ENCODE peak calls at places on chromosomes 12 and 14, in eight cellular contexts. R, F, U, J, E, G, L and W are unnamed samples.

GRCh38 chr14:90301580-90302181 is 30.1 kb downstream of the NRDE2 start:
- DNase-seq in R (no peak), F (no peak), U (peak), J (peak), E (peak), G (no peak), L (no peak), W (no peak)

GRCh38 chr14:101410126-101410525 is 151.2 kb upstream of the DIO3 start:
- DNase-seq in R (no peak), F (no peak), U (no peak), J (no peak), E (no peak), G (no peak), L (no peak), W (no peak)

GRCh38 chr12:47816646-47817271 is 2.9 kb downstream of the HDAC7 start:
- DNase-seq in R (no peak), F (peak), U (no peak), J (no peak), E (no peak), G (no peak), L (no peak), W (no peak)

GRCh38 chr14:67837011-67837624 is 17.5 kb downstream of the RAD51B start:
- DNase-seq in R (peak), F (no peak), U (peak), J (peak), E (peak), G (no peak), L (no peak), W (no peak)

GRCh38 chr12:113651662-113652061 is 180.0 kb upstream of the LHX5 start:
- DNase-seq in R (no peak), F (no peak), U (no peak), J (no peak), E (no peak), G (no peak), L (no peak), W (no peak)

GRCh38 chr12:112357214-112357613 is 25.0 kb downstream of the HECTD4 start:
- DNase-seq in R (no peak), F (no peak), U (no peak), J (no peak), E (no peak), G (no peak), L (no peak), W (no peak)

GRCh38 chr14:32934891-32935633 is 3.6 kb upstream of the NPAS3 start:
- DNase-seq in R (no peak), F (no peak), U (peak), J (no peak), E (peak), G (no peak), L (no peak), W (no peak)

GRCh38 chr12:115207216-115207915 is 523.4 kb upstream of the TBX3 start:
- DNase-seq in R (no peak), F (no peak), U (no peak), J (no peak), E (no peak), G (no peak), L (no peak), W (no peak)

GRCh38 chr12:112409064-112409905 is at the start of gene RPL6:
- DNase-seq in R (peak), F (peak), U (peak), J (peak), E (peak), G (peak), L (peak), W (peak)

GRCh38 chr12:17528394-17528793 is 561.6 kb downstream of the RERGL start:
- DNase-seq in R (no peak), F (no peak), U (peak), J (no peak), E (no peak), G (no peak), L (no peak), W (no peak)

GRCh38 chr12:96392397-96392796 is 7.8 kb downstream of the CDK17 start:
- DNase-seq in R (no peak), F (no peak), U (peak), J (no peak), E (no peak), G (no peak), L (no peak), W (no peak)

GRCh38 chr14:89813485-89814080 is 140.9 kb downstream of the EFCAB11 start:
- DNase-seq in R (no peak), F (no peak), U (no peak), J (no peak), E (peak), G (no peak), L (no peak), W (no peak)

GRCh38 chr12:55830601-55831406 is 1.4 kb upstream of the DNAJC14 start:
- DNase-seq in R (peak), F (peak), U (peak), J (peak), E (peak), G (peak), L (peak), W (no peak)

GRCh38 chr14:101006008-101006407 is 102.5 kb upstream of the RTL1 start:
- DNase-seq in R (no peak), F (no peak), U (no peak), J (no peak), E (no peak), G (peak), L (no peak), W (no peak)

GRCh38 chr12:95593266-95593871 is 42.1 kb upstream of the USP44 start:
- DNase-seq in R (no peak), F (peak), U (no peak), J (no peak), E (no peak), G (no peak), L (peak), W (no peak)

GRCh38 chr12:46983959-46984833 is 95.2 kb upstream of the PCED1B start:
- DNase-seq in R (peak), F (no peak), U (peak), J (peak), E (peak), G (no peak), L (no peak), W (no peak)

GRCh38 chr12:2582631-2583616 is 211.8 kb upstream of the FKBP4 start:
- DNase-seq in R (peak), F (peak), U (peak), J (peak), E (peak), G (peak), L (peak), W (no peak)

GRCh38 chr12:52575256-52575655 is 1.6 kb upstream of the KRT74 start:
- DNase-seq in R (no peak), F (no peak), U (no peak), J (no peak), E (no peak), G (no peak), L (no peak), W (no peak)

GRCh38 chr12:20305470-20305869 is 62.9 kb upstream of the PDE3A start:
- DNase-seq in R (no peak), F (no peak), U (peak), J (no peak), E (no peak), G (no peak), L (no peak), W (no peak)

GRCh38 chr14:64912256-64912655 is 2.0 kb upstream of the CHURC1 start:
- DNase-seq in R (no peak), F (no peak), U (no peak), J (no peak), E (no peak), G (no peak), L (no peak), W (no peak)

GRCh38 chr14:89621009-89621421 is 204.0 kb upstream of the FOXN3 start:
- DNase-seq in R (no peak), F (no peak), U (no peak), J (no peak), E (no peak), G (no peak), L (no peak), W (no peak)

GRCh38 chr12:79692860-79693605 is 2.3 kb upstream of the PAWR start:
- DNase-seq in R (no peak), F (no peak), U (peak), J (no peak), E (no peak), G (no peak), L (no peak), W (no peak)

GRCh38 chr12:79691299-79692248 is 810 bp upstream of the PAWR start:
- DNase-seq in R (peak), F (peak), U (peak), J (peak), E (peak), G (no peak), L (peak), W (no peak)

GRCh38 chr12:79690606-79691298 is at the start of gene PAWR:
- DNase-seq in R (peak), F (peak), U (peak), J (peak), E (peak), G (no peak), L (no peak), W (no peak)

GRCh38 chr12:79690156-79690605 is 583 bp downstream of the PAWR start:
- DNase-seq in R (no peak), F (peak), U (peak), J (no peak), E (peak), G (no peak), L (peak), W (no peak)

GRCh38 chr12:79692249-79692619 is 1.5 kb upstream of the PAWR start:
- DNase-seq in R (no peak), F (no peak), U (no peak), J (no peak), E (no peak), G (no peak), L (no peak), W (no peak)
- H3K27ac ChIP-seq in R (peak), F (no peak), U (no peak), J (peak), E (peak), G (no peak), L (no peak), W (peak)

DNA sequence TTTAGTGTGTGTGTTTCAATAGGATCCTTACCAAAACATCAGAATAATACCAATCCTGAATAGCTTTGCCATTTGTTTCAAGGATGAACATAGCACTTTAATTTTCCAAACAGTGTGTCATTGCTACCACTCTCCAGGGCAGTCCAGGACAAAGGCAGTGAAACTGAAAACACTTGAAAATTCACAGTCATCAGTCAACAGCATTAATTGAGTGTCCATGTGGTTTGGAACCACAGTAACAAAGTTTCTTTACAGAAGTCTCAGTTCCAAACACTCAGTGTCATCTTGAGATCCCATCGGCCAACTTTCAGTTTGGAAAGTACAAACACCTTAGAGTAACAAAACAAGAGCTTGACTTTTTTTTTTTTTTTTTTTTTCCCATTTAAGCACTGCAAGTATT is 228.4 kb upstream of the SOX5 start:
- DNase-seq in R (no peak), F (no peak), U (no peak), J (no peak), E (no peak), G (no peak), L (no peak), W (no peak)
- H3K27ac ChIP-seq in R (no peak), F (no peak), U (no peak), J (no peak), E (no peak), G (no peak), L (no peak), W (no peak)

GRCh38 chr12:92133166-92133565 is 12.5 kb downstream of the BTG1 start:
- DNase-seq in R (no peak), F (no peak), U (no peak), J (no peak), E (peak), G (no peak), L (no peak), W (no peak)
- H3K27ac ChIP-seq in R (peak), F (peak), U (no peak), J (peak), E (peak), G (no peak), L (peak), W (no peak)

GRCh38 chr14:21069388-21070082 is 569 bp upstream of the ARHGEF40 start:
- DNase-seq in R (no peak), F (peak), U (peak), J (peak), E (no peak), G (no peak), L (peak), W (no peak)

GRCh38 chr14:21071225-21072041 is 1.3 kb downstream of the ARHGEF40 start:
- DNase-seq in R (peak), F (peak), U (peak), J (peak), E (peak), G (peak), L (peak), W (no peak)

GRCh38 chr14:21070083-21070609 is at the start of gene ARHGEF40:
- DNase-seq in R (peak), F (peak), U (peak), J (peak), E (peak), G (peak), L (peak), W (no peak)

GRCh38 chr14:21072102-21072501 is 2.0 kb downstream of the ARHGEF40 start:
- DNase-seq in R (no peak), F (peak), U (peak), J (peak), E (no peak), G (no peak), L (peak), W (no peak)

DNA sequence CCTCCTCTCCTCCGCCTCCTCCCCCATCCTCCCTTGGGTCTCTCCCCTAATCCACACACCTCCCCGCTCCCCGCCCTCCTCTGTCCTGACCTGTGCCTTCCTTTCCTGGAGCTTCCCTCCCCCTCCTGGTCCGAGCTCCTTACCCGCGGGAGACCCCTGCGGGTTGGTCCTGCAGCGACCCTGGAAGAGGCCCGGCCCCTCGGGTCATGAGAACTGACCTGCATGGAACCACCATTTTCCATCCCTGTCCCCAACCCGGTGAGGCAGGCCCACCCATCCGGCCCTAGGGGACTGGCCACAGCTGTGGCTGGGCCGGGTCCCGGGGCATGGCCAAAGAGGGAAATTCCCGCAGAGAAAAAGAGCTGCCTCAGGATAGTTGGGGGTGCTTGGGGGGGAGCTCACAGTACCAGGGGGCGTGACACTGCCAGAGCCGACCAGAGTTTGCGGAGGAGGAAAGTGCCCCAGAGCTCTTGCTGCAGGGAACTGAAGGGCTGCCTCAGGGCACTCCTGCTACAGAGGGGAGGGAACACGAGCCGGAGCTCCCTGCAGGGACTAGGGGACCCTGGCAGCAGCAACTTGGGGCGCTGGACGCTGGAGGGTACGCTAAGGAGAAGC is 613 bp downstream of the ARHGEF40 start:
- DNase-seq in R (peak), F (peak), U (no peak), J (peak), E (peak), G (no peak), L (peak), W (no peak)
- H3K27ac ChIP-seq in R (peak), F (peak), U (peak), J (peak), E (peak), G (no peak), L (peak), W (peak)

DNA sequence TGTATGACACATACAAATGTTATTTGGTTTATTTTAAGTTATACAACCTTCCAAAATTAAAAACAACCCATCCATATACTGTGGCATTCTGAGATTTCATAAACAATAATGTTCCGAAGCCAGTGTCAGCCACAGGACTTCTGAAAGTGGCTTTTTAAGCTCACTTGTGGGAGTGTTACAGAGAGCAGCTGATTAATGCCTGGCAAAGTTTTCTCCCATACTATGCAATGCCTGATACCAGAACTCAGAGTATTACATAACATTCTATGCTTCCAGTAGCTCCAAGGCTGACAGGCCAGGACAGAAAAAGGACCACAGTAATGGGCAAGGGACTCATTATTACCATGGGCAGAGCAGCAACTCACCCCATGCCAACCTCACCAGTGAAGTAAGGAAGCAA is 29.3 kb downstream of the NELL2 start:
- DNase-seq in R (no peak), F (no peak), U (no peak), J (no peak), E (no peak), G (no peak), L (no peak), W (no peak)
- H3K27ac ChIP-seq in R (no peak), F (no peak), U (no peak), J (no peak), E (no peak), G (no peak), L (no peak), W (no peak)